ENCODE peak calls at places on chromosomes 13 and 19, in four cellular contexts. O, F, T and G are unnamed samples.
A peak's percentile ranks its signal among the peaks of the same experiment; 100 is the strongest.

GRCh38 chr19:18519962-18520847 is 1.7 kb downstream of the ELL start:
- DNase-seq in O (peak; percentile 95), F (no peak), T (peak; percentile 67), G (no peak)

GRCh38 chr13:54394319-54394718 is 1365.7 kb downstream of the OLFM4 start:
- DNase-seq in O (no peak), F (no peak), T (no peak), G (no peak)

GRCh38 chr19:2867025-2867991 is at the start of gene ZNF556:
- DNase-seq in O (peak; percentile 100), F (no peak), T (no peak), G (peak; percentile 45)

GRCh38 chr13:112761701-112762689 is 72.2 kb downstream of the ATP11A start:
- DNase-seq in O (no peak), F (no peak), T (no peak), G (peak; percentile 30)

GRCh38 chr13:31200636-31200970 is 828 bp downstream of the B3GLCT start:
- DNase-seq in O (peak; percentile 24), F (no peak), T (peak; percentile 42), G (no peak)

GRCh38 chr13:112073245-112074138 is 6.5 kb downstream of the SOX1 start:
- DNase-seq in O (no peak), F (no peak), T (peak; percentile 78), G (no peak)

GRCh38 chr13:33351324-33351723 is 65.8 kb upstream of the STARD13 start:
- DNase-seq in O (no peak), F (no peak), T (no peak), G (no peak)

GRCh38 chr13:113511361-113511760 is 20.9 kb upstream of the DCUN1D2 start:
- DNase-seq in O (no peak), F (no peak), T (no peak), G (no peak)

GRCh38 chr13:100347941-100348340 is 240.6 kb downstream of the GGACT start:
- DNase-seq in O (no peak), F (no peak), T (no peak), G (no peak)

GRCh38 chr13:112586334-112586733 is 1.6 kb downstream of the TUBGCP3 start:
- DNase-seq in O (no peak), F (no peak), T (no peak), G (peak; percentile 9)

GRCh38 chr13:83117046-83117445 is 765.2 kb downstream of the SLITRK1 start:
- DNase-seq in O (no peak), F (no peak), T (no peak), G (no peak)

DNA sequence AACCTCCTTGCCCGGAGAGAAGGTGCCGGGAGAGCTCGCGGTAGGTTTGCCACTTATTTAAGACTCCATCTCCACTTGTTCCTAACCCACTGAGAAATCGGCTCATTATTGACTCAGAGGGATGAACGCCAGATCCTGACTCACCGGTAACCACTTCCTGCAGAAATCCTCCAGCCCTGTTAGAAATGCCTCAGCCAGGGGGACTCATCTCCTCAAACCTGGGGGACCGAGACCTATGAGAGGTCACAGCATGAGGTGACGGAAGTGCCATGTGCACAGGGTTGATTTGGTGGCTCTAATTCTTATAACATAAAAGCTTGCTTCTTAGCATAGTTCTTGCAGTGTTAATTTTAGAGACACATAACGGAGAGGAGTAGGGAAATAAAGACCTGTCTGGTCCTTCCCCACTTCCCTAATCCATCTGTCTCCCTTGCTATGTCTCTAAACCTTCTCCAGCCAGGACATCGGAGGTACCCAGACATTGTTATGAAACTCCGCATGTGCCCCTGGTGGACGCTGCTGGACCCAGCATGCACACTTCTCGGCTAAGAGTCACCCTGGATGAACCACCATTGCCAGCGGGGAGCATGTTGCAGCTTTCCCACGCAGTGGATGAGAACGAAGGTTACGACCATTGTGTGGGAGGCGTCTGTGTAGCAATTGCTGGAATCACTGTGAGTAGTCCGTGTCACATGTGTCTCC is 158.9 kb downstream of the EFNB2 start:
- DNase-seq in O (no peak), F (no peak), T (no peak), G (no peak)
- TF ChIP-seq NR2C2 in O (no peak), F (no peak), T (no peak), G (no peak)

GRCh38 chr13:51800456-51800855 is 3.5 kb downstream of the DHRS12 start:
- DNase-seq in O (no peak), F (no peak), T (no peak), G (no peak)
- TF ChIP-seq NR2C2 in O (no peak), F (no peak), T (no peak), G (no peak)

GRCh38 chr13:39767791-39768564 is 112.5 kb downstream of the COG6 start:
- DNase-seq in O (no peak), F (no peak), T (no peak), G (no peak)
- TF ChIP-seq NR2C2 in O (no peak), F (no peak), T (no peak), G (no peak)

DNA sequence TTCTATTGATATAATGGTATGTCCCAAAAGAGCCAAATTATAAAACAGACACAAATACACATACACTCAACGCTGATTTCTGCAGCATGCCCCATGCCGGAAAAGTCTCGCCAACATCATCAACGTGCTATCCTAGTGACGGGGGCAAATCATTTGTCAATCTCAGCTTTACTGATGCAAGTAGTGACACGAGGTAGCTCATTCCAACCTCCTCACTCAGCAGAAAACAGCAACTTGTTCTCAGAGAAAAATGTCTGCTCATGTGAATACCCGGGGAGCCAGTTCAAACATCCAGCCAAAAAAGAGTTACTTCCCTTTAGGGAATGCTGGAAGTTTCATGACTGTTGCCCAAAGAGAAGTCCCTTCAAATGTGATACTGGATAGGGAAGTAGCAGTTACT is 46.3 kb downstream of the SOX21 start:
- DNase-seq in O (no peak), F (no peak), T (no peak), G (no peak)
- TF ChIP-seq NR2C2 in O (no peak), F (no peak), T (no peak), G (no peak)

DNA sequence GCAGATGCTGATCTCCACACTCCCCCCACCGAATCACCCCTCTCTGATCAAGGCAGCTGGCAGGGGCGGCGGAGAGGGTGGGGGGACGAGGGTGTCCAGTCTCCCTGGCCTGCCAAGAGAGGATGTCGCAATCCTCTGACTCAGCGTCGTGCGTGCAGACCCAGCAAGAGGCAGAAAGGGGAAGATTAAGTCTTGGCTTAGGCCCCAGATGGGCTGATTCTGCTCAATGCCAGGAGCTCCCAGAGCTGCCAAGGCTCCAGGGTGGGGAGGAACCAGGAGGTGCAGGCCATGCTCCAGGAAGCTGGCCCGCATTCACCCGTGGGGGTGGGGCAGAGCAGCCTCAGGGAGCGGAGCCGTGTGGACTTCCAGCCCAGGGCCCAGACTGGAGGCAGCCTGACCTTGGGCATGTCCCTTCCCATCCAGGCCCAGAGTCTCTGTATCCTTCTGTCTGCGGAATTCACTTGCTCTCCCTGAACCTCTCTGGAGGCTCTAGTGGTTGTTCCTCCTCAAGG is 6.6 kb upstream of the BCL3 start:
- DNase-seq in O (peak; percentile 78), F (no peak), T (no peak), G (peak; percentile 84)
- TF ChIP-seq NR2C2 in O (peak; percentile 38), F (no peak), T (no peak), G (no peak)

GRCh38 chr19:41442473-41443360 is at the start of gene ERICH4:
- DNase-seq in O (no peak), F (no peak), T (no peak), G (no peak)

GRCh38 chr19:41441321-41441945 is 1.5 kb upstream of the ERICH4 start:
- DNase-seq in O (no peak), F (no peak), T (no peak), G (no peak)

GRCh38 chr19:41447732-41448332 is 4.9 kb downstream of the ERICH4 start:
- DNase-seq in O (no peak), F (no peak), T (no peak), G (no peak)

GRCh38 chr19:41445575-41445974 is 2.6 kb downstream of the ERICH4 start:
- DNase-seq in O (no peak), F (no peak), T (no peak), G (peak; percentile 1)

GRCh38 chr19:41443813-41444455 is 978 bp downstream of the ERICH4 start:
- DNase-seq in O (no peak), F (no peak), T (no peak), G (no peak)
- TF ChIP-seq NR2C2 in O (no peak), F (no peak), T (no peak), G (no peak)

DNA sequence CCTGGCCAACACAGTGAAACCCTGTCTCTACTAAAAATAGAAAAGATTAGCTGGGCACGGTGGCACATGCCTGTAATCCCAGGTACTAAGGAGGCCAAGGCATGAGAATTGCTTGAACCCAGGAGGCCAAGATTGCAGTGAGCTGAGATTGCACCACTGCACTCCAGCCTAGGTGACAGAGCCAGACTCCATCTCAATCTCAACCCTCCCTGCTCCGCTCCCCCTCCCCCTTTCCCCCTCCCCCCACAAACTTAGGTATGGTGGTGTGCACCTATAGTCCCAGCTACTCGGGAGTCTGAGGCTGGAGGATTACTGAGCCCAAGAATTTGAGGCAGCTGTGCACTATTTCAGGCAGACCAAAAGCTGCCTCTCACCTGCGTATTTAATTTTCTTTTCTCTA is 21.6 kb upstream of the RNF113B start:
- DNase-seq in O (no peak), F (no peak), T (no peak), G (no peak)
- TF ChIP-seq NR2C2 in O (no peak), F (no peak), T (no peak), G (no peak)

DNA sequence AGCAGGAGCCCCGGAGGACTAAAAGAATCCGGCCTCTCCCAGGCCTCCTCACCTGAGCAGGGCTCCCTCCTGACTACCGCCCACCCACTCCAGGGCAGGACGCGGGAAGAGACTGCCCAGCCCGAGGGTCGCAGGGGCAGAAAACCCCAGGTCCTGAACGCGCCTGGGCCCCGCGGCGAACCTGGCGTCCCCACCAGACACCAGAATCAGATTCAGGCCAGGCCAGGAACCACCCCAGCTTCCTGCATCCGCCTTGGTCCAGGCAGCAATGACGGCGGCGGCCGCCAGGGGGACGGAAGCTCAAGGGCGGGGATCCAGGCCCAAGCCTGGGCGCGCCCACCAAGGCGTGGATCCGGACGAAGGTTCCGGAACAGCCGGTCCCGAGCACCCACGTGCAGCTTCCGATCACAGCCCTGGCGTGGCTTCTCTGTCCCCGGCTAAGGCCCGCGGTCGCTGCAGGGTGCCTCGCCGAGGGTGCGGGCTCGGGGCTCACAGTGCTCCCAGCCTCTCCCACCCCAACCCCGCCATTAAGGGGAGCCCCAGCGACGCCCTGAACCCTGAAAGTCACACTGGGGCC is 3.6 kb downstream of the LGALS7 start:
- DNase-seq in O (no peak), F (no peak), T (peak; percentile 92), G (peak; percentile 71)
- TF ChIP-seq NR2C2 in O (no peak), F (no peak), T (no peak), G (no peak)

DNA sequence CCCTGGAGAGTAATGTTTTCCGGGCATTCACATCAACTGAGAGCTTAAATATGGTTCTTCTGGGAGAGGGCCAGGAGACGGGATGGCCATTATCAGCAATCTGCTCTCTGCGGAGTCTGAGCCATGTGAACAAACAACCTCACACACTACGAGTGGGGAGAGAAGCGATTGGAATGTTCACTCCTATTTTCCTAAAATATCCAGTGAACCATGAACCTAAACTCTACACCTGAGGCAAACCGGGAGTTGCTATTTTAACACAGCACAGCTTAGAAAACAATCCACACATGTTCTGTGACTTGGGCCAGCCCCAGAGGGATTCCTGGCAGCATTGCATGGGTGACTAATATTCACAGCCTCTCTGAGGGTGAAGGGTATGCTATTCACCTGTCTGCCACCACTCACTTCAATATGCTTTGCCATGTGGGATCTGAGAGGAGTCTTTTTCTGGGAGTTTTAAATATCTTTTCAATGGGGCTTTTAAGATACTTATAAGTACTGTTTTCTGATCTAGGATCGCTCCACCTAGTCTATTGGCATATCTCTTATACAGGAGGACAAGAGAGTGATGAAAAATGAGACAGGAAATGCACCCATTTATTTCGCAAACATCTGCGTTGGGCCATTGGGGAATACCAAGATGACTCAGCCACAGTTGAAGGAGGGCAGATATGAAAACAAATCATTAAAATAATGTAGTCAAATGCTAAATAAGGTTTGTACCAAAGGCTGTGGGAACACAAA is 72.6 kb upstream of the SERP2 start:
- DNase-seq in O (no peak), F (peak; percentile 56), T (no peak), G (no peak)
- TF ChIP-seq NR2C2 in O (no peak), F (no peak), T (no peak), G (no peak)